ENCODE peak calls at places on chromosomes 12 and 14, in five cellular contexts. E is brain microvascular endothelial cell, D is neural crest cell, M is thyroid gland, Z is breast epithelium. I is an unnamed sample.

GRCh38 chr14:102239231-102239630 is 65.7 kb downstream of the MOK start:
- DNase-seq in M (no peak), Z (no peak), E (no peak), D (no peak), I (no peak)

GRCh38 chr14:89284368-89285058 is 132.5 kb downstream of the FOXN3 start:
- DNase-seq in D (no peak), Z (no peak), E (peak; percentile 33), M (no peak), I (peak; percentile 35)

GRCh38 chr12:49298160-49298559 is 3.2 kb downstream of the PRPH start:
- DNase-seq in M (no peak), D (no peak), E (no peak), Z (no peak), I (no peak)

GRCh38 chr12:57069522-57069921 is 9.1 kb downstream of the NEMP1 start:
- DNase-seq in D (peak; percentile 48), Z (no peak), E (peak; percentile 78), M (peak; percentile 68), I (peak; percentile 71)

GRCh38 chr14:36820111-36820709 is 158.6 kb downstream of the PAX9 start:
- DNase-seq in D (no peak), Z (no peak), M (no peak), E (no peak), I (no peak)

GRCh38 chr12:13278249-13278787 is 81.8 kb downstream of the EMP1 start:
- DNase-seq in D (peak; percentile 78), E (peak; percentile 51), M (peak; percentile 68), Z (peak; percentile 65), I (peak; percentile 77)

GRCh38 chr12:92912052-92912451 is 17.0 kb downstream of the EEA1 start:
- DNase-seq in D (no peak), M (no peak), Z (no peak), E (no peak), I (no peak)

GRCh38 chr14:68596701-68597100 is 196.2 kb downstream of the ZFP36L1 start:
- DNase-seq in M (no peak), E (no peak), D (no peak), Z (no peak), I (peak; percentile 88)

GRCh38 chr12:120206228-120206627 is 5.3 kb upstream of the RPLP0 start:
- DNase-seq in E (no peak), Z (no peak), M (no peak), D (no peak), I (no peak)

GRCh38 chr14:29536886-29537511 is 390.6 kb downstream of the PRKD1 start:
- DNase-seq in E (peak; percentile 1), M (no peak), D (no peak), Z (no peak), I (no peak)

GRCh38 chr12:11780521-11781101 is 131.1 kb downstream of the ETV6 start:
- DNase-seq in D (no peak), Z (no peak), M (no peak), E (no peak), I (no peak)

GRCh38 chr12:127455347-127456265 is 811.4 kb upstream of the TMEM132C start:
- DNase-seq in D (no peak), E (no peak), Z (no peak), M (no peak), I (peak; percentile 54)

GRCh38 chr12:94150483-94151225 is 2.3 kb downstream of the PLXNC1 start:
- DNase-seq in M (peak; percentile 20), Z (no peak), E (no peak), D (no peak), I (no peak)

GRCh38 chr12:7667025-7667575 is 1.4 kb upstream of the APOBEC1 start:
- DNase-seq in Z (no peak), M (no peak), E (no peak), D (no peak), I (no peak)

GRCh38 chr12:57614178-57614947 is 3.1 kb downstream of the ARHGEF25 start:
- DNase-seq in Z (no peak), D (no peak), E (no peak), M (no peak), I (no peak)

GRCh38 chr14:75928587-75929230 is 53.1 kb downstream of the TGFB3 start:
- DNase-seq in M (no peak), E (no peak), Z (no peak), D (no peak), I (no peak)

GRCh38 chr12:45989277-45989856 is 1.0 kb downstream of the SCAF11 start:
- DNase-seq in E (no peak), D (peak; percentile 32), Z (no peak), M (no peak), I (no peak)

GRCh38 chr12:127893875-127894635 is 372.9 kb upstream of the TMEM132C start:
- DNase-seq in D (no peak), E (peak; percentile 28), Z (no peak), M (no peak), I (no peak)

GRCh38 chr12:120972870-120973543 is 5.3 kb upstream of the HNF1A start:
- DNase-seq in E (no peak), D (peak; percentile 29), M (peak; percentile 72), Z (no peak), I (no peak)

GRCh38 chr14:93011650-93012317 is 88.8 kb downstream of the CHGA start:
- DNase-seq in E (no peak), D (no peak), M (no peak), Z (no peak), I (no peak)

GRCh38 chr12:54997914-54998507 is 13.4 kb upstream of the TESPA1 start:
- DNase-seq in Z (no peak), D (no peak), E (no peak), M (no peak), I (no peak)

GRCh38 chr14:75979071-75979571 is 2.7 kb downstream of the TGFB3 start:
- DNase-seq in Z (no peak), D (peak; percentile 31), M (no peak), E (no peak), I (peak; percentile 74)

GRCh38 chr14:98244966-98245569 is 1026.9 kb downstream of the BCL11B start:
- DNase-seq in Z (no peak), M (no peak), E (no peak), D (no peak), I (no peak)

GRCh38 chr14:98244162-98244948 is 1027.6 kb downstream of the BCL11B start:
- DNase-seq in Z (no peak), E (no peak), D (no peak), M (no peak), I (no peak)

GRCh38 chr14:98242903-98243302 is 1029.1 kb downstream of the BCL11B start:
- DNase-seq in E (no peak), Z (no peak), M (no peak), D (no peak), I (no peak)

GRCh38 chr14:98240396-98240795 is 1031.6 kb downstream of the BCL11B start:
- DNase-seq in E (no peak), M (no peak), Z (no peak), D (no peak), I (no peak)

DNA sequence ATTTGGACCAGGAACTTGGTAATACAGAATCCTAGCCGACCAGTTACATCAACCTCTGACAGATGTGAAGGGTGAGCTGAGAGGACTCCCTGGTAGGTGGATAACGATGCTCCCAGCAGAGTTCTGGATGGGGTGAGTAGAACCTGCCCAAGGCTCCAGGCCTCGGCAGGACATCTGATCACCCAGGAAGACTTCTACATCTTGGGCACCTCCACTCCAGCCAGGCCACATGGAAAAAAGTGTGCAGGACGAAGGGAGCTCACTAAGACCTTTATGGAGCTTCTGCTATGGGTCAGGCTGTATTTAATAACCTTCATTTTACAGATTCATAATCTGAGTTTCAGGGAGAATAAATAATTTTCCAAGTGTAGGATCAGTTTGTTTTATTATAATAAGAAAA is 1028.7 kb downstream of the BCL11B start:
- DNase-seq in E (no peak), D (no peak), M (no peak), Z (no peak), I (no peak)
- TF ChIP-seq CTCF in E (no peak), D (no peak), M (no peak), Z (no peak), I (no peak)

GRCh38 chr12:90970471-90970870 is 15.5 kb upstream of the CCER1 start:
- DNase-seq in E (no peak), Z (no peak), D (no peak), M (no peak), I (no peak)
- TF ChIP-seq CTCF in E (no peak), Z (no peak), D (no peak), M (no peak), I (no peak)

DNA sequence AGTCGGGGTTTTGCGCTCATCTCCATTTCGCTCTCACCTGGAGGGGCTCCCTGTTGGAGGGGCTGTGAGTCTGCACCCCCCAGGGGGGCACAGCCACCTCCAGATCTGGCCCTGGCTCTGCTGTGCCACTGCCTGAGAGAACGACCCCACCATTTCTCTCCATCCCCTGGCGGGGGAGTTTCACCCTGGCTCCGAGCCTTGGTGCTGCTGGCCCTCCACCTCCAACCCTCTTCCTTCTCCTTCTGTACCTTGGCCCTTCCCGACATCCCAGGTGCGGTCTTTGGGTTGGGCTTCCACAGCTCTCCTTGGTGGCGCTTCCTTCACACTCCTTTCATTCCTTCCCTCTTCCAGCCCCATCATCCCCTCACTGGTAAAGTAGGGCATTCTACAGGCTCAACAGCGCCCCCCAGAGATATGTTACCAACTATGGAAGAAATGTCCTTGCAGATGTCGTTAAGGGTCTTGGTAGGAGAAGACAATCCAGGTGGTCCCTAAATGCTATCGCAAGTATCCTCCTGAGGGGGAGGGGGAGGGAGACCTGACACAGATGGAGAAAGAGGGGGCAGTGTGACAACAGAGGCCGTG is 16.3 kb downstream of the SERPINA1 start:
- DNase-seq in M (no peak), Z (no peak), E (no peak), D (no peak), I (no peak)
- TF ChIP-seq CTCF in M (no peak), Z (no peak), E (peak; percentile 25), D (no peak), I (no peak)

GRCh38 chr14:23209651-23210423 is 26.4 kb upstream of the SLC7A8 start:
- DNase-seq in Z (no peak), D (no peak), E (no peak), M (no peak), I (no peak)

GRCh38 chr14:23208286-23208685 is 24.8 kb upstream of the SLC7A8 start:
- DNase-seq in Z (no peak), M (no peak), E (no peak), D (no peak), I (no peak)

GRCh38 chr14:23202001-23202400 is 18.5 kb upstream of the SLC7A8 start:
- DNase-seq in D (no peak), Z (no peak), M (no peak), E (no peak), I (no peak)

GRCh38 chr14:23207146-23207540 is 23.7 kb upstream of the SLC7A8 start:
- DNase-seq in M (no peak), Z (no peak), E (no peak), D (no peak), I (no peak)

GRCh38 chr14:23206422-23207145 is 23.1 kb upstream of the SLC7A8 start:
- DNase-seq in E (no peak), Z (no peak), D (no peak), M (no peak), I (no peak)
- TF ChIP-seq CTCF in E (no peak), Z (no peak), D (no peak), M (no peak), I (no peak)

I was measured in pancreas.